ENCODE peak calls at places on chromosome 19, in six cellular contexts. P is fibroblast of pulmonary artery; Y is NCI-H82; Z is NCI-H2081; Q is activated CD4-positive, alpha-beta T cell treated with anti-CD3 and anti-CD28 coated beads for 36 hours; W is head of caudate nucleus. V is an unnamed sample.
A peak's percentile ranks its signal among the peaks of the same experiment; 100 is the strongest.

GRCh38 chr19:8506402-8506957 is 4.0 kb upstream of the PRAM1 start:
- DNase-seq in P (no peak), Y (peak; percentile 61), Z (no peak), Q (no peak), W (no peak), V (peak; percentile 28)

GRCh38 chr19:54266133-54266532 is 9.1 kb upstream of the LILRB5 start:
- DNase-seq in P (peak; percentile 75), Y (peak; percentile 76), Z (peak; percentile 44), Q (peak; percentile 88), W (peak; percentile 84), V (peak; percentile 46)

GRCh38 chr19:35074426-35075201 is 33.1 kb downstream of the HPN start:
- DNase-seq in P (no peak), Y (no peak), Z (no peak), Q (no peak), W (no peak), V (no peak)

GRCh38 chr19:6718741-6719539 is 1.5 kb downstream of the C3 start:
- DNase-seq in P (peak; percentile 75), Y (peak; percentile 60), Z (no peak), Q (peak; percentile 59), W (peak; percentile 75), V (peak; percentile 10)

GRCh38 chr19:5293607-5294089 is 47.0 kb downstream of the PTPRS start:
- DNase-seq in P (peak; percentile 27), Y (peak; percentile 77), Z (no peak), Q (peak; percentile 35), W (peak; percentile 65), V (peak; percentile 17)

GRCh38 chr19:10142701-10143375 is 23.1 kb upstream of the EIF3G start:
- DNase-seq in P (no peak), Y (no peak), Z (no peak), Q (peak; percentile 45), W (no peak), V (no peak)

GRCh38 chr19:45344621-45345505 is 4.3 kb downstream of the KLC3 start:
- DNase-seq in P (no peak), Y (no peak), Z (no peak), Q (no peak), W (no peak), V (no peak)

GRCh38 chr19:44611812-44612295 is 1.5 kb upstream of the IGSF23 start:
- DNase-seq in P (no peak), Y (no peak), Z (peak; percentile 33), Q (no peak), W (no peak), V (peak; percentile 98)

GRCh38 chr19:11279505-11280236 is 16.3 kb upstream of the TSPAN16 start:
- DNase-seq in P (peak; percentile 45), Y (no peak), Z (no peak), Q (peak; percentile 9), W (no peak), V (peak; percentile 19)

GRCh38 chr19:8363803-8364771 is at the start of gene ANGPTL4:
- DNase-seq in P (peak; percentile 88), Y (no peak), Z (no peak), Q (peak; percentile 91), W (peak; percentile 81), V (peak; percentile 28)

GRCh38 chr19:1748115-1748702 is 5.1 kb upstream of the ONECUT3 start:
- DNase-seq in P (no peak), Y (no peak), Z (no peak), Q (no peak), W (no peak), V (no peak)

GRCh38 chr19:58229255-58229639 is 533 bp downstream of the ZNF544 start:
- DNase-seq in P (peak; percentile 37), Y (peak; percentile 59), Z (peak; percentile 56), Q (peak; percentile 58), W (peak; percentile 77), V (peak; percentile 69)

GRCh38 chr19:5238700-5239099 is 101.9 kb downstream of the PTPRS start:
- DNase-seq in P (no peak), Y (no peak), Z (no peak), Q (no peak), W (no peak), V (no peak)

GRCh38 chr19:19459707-19460251 is 54.3 kb downstream of the GATAD2A start:
- DNase-seq in P (peak; percentile 66), Y (no peak), Z (no peak), Q (peak; percentile 85), W (no peak), V (no peak)

GRCh38 chr19:49614096-49614857 is 23.3 kb downstream of the PRR12 start:
- DNase-seq in P (peak; percentile 78), Y (no peak), Z (no peak), Q (peak; percentile 69), W (no peak), V (no peak)

GRCh38 chr19:8399681-8400188 is 9.6 kb downstream of the RAB11B start:
- DNase-seq in P (no peak), Y (no peak), Z (no peak), Q (no peak), W (peak; percentile 77), V (no peak)

GRCh38 chr19:35284153-35285140 is 2.1 kb downstream of the HAMP start:
- DNase-seq in P (no peak), Y (no peak), Z (no peak), Q (no peak), W (peak; percentile 93), V (no peak)

GRCh38 chr19:23817519-23817918 is 58.8 kb upstream of the ZNF681 start:
- DNase-seq in P (peak; percentile 8), Y (peak; percentile 59), Z (no peak), Q (peak; percentile 75), W (peak; percentile 39), V (peak; percentile 16)

GRCh38 chr19:46919324-46919723 is 58.5 kb downstream of the ARHGAP35 start:
- DNase-seq in P (no peak), Y (no peak), Z (no peak), Q (peak; percentile 60), W (no peak), V (no peak)

GRCh38 chr19:3080281-3080680 is 13.9 kb upstream of the GNA11 start:
- DNase-seq in P (no peak), Y (no peak), Z (no peak), Q (no peak), W (no peak), V (no peak)

GRCh38 chr19:3098515-3099346 is 4.6 kb downstream of the GNA11 start:
- DNase-seq in P (no peak), Y (no peak), Z (no peak), Q (no peak), W (no peak), V (no peak)

GRCh38 chr19:50510121-50510670 is 795 bp downstream of the JOSD2 start:
- DNase-seq in P (no peak), Y (no peak), Z (no peak), Q (no peak), W (no peak), V (no peak)

GRCh38 chr19:3184847-3185481 is 766 bp upstream of the NCLN start:
- DNase-seq in P (peak; percentile 79), Y (peak; percentile 87), Z (peak; percentile 77), Q (peak; percentile 84), W (peak; percentile 93), V (peak; percentile 65)

GRCh38 chr19:46974181-46974580 is 45.5 kb upstream of the NPAS1 start:
- DNase-seq in P (no peak), Y (no peak), Z (no peak), Q (no peak), W (no peak), V (no peak)

GRCh38 chr19:53432088-53432661 is 391 bp downstream of the ZNF761 start:
- DNase-seq in P (peak; percentile 7), Y (peak; percentile 31), Z (no peak), Q (peak; percentile 46), W (peak; percentile 47), V (peak; percentile 37)

V was measured in NCI-H146.